ENCODE peak calls at places on chromosomes 12 and 14, in four cellular contexts. W is hepatocyte, Y is GM23338, K is neural progenitor cell. V is an unnamed sample.

GRCh38 chr12:70006619-70006973 is 181.6 kb downstream of the MYRFL start:
- DNase-seq in W (no peak), Y (no peak), K (no peak), V (no peak)

GRCh38 chr14:54739514-54739913 is 163.1 kb downstream of the GCH1 start:
- DNase-seq in W (no peak), Y (no peak), K (no peak), V (no peak)

GRCh38 chr12:117986705-117987469 is 18.1 kb upstream of the KSR2 start:
- DNase-seq in W (no peak), Y (no peak), K (no peak), V (peak)

GRCh38 chr12:9091933-9092598 is 23.7 kb downstream of the A2M start:
- DNase-seq in W (no peak), Y (no peak), K (no peak), V (no peak)

GRCh38 chr14:101442451-101442850 is 118.8 kb upstream of the DIO3 start:
- DNase-seq in W (no peak), Y (no peak), K (no peak), V (peak)

GRCh38 chr12:49580572-49581535 is 12.9 kb upstream of the MCRS1 start:
- DNase-seq in W (peak), Y (peak), K (peak), V (peak)

GRCh38 chr12:93080452-93080851 is 151.4 kb upstream of the EEA1 start:
- DNase-seq in W (no peak), Y (peak), K (no peak), V (no peak)

GRCh38 chr12:52151859-52152783 is 39.7 kb downstream of the KRT80 start:
- DNase-seq in W (peak), Y (peak), K (peak), V (no peak)

GRCh38 chr12:89084751-89085150 is 267.6 kb downstream of the DUSP6 start:
- DNase-seq in W (no peak), Y (no peak), K (no peak), V (peak)

GRCh38 chr14:79369359-79370332 is 841.7 kb downstream of the DIO2 start:
- DNase-seq in W (peak), Y (no peak), K (no peak), V (peak)

GRCh38 chr14:51546603-51547258 is 105.0 kb upstream of the FRMD6 start:
- DNase-seq in W (no peak), Y (no peak), K (no peak), V (no peak)

GRCh38 chr14:35858521-35859209 is 32.5 kb downstream of the BRMS1L start:
- DNase-seq in W (no peak), Y (no peak), K (no peak), V (peak)

GRCh38 chr14:90743826-90744225 is 72.4 kb downstream of the TTC7B start:
- DNase-seq in W (no peak), Y (no peak), K (no peak), V (no peak)

GRCh38 chr12:25248137-25248536 is 2.6 kb downstream of the KRAS start:
- DNase-seq in W (no peak), Y (peak), K (peak), V (no peak)

GRCh38 chr14:95274874-95275273 is 44.8 kb downstream of the CLMN start:
- DNase-seq in W (no peak), Y (no peak), K (no peak), V (no peak)

GRCh38 chr12:24901975-24902461 is 46.9 kb downstream of the BCAT1 start:
- DNase-seq in W (no peak), Y (peak), K (peak), V (peak)

GRCh38 chr14:88479574-88479987 is 75.2 kb downstream of the PTPN21 start:
- DNase-seq in W (no peak), Y (no peak), K (no peak), V (no peak)

GRCh38 chr14:97251423-97252155 is 454.4 kb downstream of the VRK1 start:
- DNase-seq in W (no peak), Y (peak), K (peak), V (peak)

GRCh38 chr14:104554608-104555401 is 24.8 kb upstream of the C14orf180 start:
- DNase-seq in W (peak), Y (no peak), K (no peak), V (no peak)

GRCh38 chr14:104551851-104552737 is 27.5 kb upstream of the C14orf180 start:
- DNase-seq in W (no peak), Y (no peak), K (no peak), V (no peak)

GRCh38 chr14:104552738-104553125 is 26.8 kb upstream of the C14orf180 start:
- DNase-seq in W (no peak), Y (no peak), K (no peak), V (no peak)

GRCh38 chr14:104554088-104554607 is 25.4 kb upstream of the C14orf180 start:
- DNase-seq in W (no peak), Y (no peak), K (no peak), V (no peak)

GRCh38 chr14:104553166-104554087 is 26.1 kb upstream of the C14orf180 start:
- DNase-seq in W (no peak), Y (no peak), K (no peak), V (no peak)
- TF ChIP-seq EZH2 in W (no peak), Y (no peak), K (no peak), V (no peak)

GRCh38 chr12:87509233-87509820 is 519.9 kb downstream of the C12orf50 start:
- DNase-seq in W (peak), Y (peak), K (no peak), V (peak)

GRCh38 chr12:87511371-87511770 is 517.8 kb downstream of the C12orf50 start:
- DNase-seq in W (no peak), Y (no peak), K (no peak), V (peak)
- TF ChIP-seq CTCF in W (no peak), Y (no peak), K (no peak), V (no peak)

GRCh38 chr12:50619610-50619958 is 114.8 kb downstream of the DIP2B start:
- DNase-seq in W (no peak), Y (no peak), K (no peak), V (no peak)

GRCh38 chr12:50618864-50619609 is 114.3 kb downstream of the DIP2B start:
- DNase-seq in W (peak), Y (no peak), K (no peak), V (peak)

GRCh38 chr12:50620975-50621360 is 116.2 kb downstream of the DIP2B start:
- DNase-seq in W (no peak), Y (no peak), K (no peak), V (no peak)

GRCh38 chr12:50621435-50622304 is 116.9 kb downstream of the DIP2B start:
- DNase-seq in W (no peak), Y (peak), K (peak), V (peak)

DNA sequence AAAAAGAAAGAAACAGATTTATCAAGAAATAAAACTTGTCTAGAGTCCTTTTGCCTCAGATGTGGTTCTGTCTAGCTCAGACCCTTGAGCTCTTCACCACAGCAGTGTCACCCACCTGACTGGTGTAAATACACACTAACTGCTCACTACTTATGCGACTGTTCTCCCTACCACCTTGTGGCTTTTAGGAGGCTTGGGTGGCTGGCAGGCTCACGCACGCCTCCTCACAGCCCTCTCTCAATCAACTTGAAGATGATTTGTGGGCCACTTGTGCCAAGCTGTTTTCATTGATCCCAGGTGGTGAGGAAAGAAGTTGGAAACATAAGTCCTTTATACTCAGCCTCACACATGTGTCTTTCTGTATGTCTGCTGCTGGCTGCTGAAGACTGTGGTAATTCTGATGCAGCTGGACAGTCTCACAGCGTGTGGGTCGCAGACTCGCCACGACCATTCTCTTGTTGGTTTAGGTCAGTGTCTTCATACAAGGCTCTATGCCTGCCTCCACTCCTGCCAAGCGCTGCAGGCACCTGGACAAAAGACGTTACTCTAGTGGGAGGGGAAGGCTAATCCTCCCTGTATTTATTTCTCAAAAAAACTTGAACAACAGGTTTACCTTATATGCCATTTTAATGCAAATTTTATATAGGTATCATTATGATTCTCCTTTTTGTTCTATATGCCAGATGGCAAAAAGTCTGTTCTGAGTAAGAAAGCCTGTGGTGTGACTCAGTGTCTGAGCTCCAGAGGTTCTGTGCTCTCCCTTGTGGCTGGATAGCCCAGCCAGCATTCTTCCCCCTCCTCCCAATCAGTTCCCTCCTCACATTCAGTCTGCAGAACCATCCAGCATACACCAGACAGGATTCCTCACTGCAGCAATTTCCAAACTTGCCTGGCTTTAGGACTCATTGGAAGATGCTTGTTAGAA is 115.5 kb downstream of the DIP2B start:
- DNase-seq in W (peak), Y (peak), K (peak), V (peak)
- H3K4me2 ChIP-seq in W (peak), Y (peak), K (peak), V (peak)

DNA sequence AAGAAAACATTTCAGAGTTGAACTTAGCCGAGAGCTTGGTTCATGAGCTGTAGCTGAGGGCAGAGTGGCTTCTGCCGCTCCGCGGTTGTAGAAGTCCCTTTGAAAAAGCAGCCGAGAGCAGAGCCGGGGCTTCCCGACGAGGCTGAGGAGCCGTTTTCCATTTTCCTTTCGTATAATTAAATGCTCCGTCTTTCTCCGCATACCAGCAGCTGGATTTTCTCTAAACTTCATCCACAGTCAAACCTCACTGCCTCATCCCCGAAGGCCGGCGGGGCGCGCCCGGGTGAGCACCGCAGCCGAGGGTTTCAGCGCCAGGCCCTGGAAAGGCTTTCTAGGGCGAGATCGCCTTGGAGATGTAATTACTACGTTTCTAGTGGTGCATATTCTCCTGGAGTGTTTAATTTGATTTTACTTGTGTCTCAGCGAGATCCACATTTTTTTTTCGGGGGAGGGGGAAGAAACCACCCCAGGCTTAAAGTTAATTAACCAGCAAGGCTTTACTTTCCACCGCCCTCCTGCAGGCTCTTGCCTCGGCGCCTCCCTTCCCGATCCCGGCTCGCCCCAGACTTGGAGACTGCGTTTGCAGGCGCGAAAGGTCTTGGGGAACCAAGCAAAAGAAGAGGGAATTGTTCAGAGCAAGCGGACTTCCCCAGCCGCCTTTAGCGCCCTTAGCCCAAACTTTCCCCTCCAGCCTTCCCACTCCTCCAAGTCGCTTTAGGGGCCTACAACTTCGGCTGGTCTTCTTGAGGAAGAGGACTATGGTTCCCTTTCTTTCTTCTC is 2.9 kb upstream of the HOXC13 start:
- DNase-seq in W (no peak), Y (peak), K (no peak), V (no peak)
- TF ChIP-seq EZH2 in W (peak), Y (peak), K (peak), V (peak)

GRCh38 chr12:68178184-68178583 is 18.6 kb upstream of the IFNG start:
- DNase-seq in W (no peak), Y (no peak), K (no peak), V (no peak)

GRCh38 chr12:68178774-68179439 is 19.4 kb upstream of the IFNG start:
- DNase-seq in W (no peak), Y (no peak), K (no peak), V (no peak)

GRCh38 chr12:68177562-68177961 is 18.0 kb upstream of the IFNG start:
- DNase-seq in W (no peak), Y (no peak), K (peak), V (no peak)

GRCh38 chr12:68185598-68185997 is 26.1 kb upstream of the IFNG start:
- DNase-seq in W (no peak), Y (no peak), K (no peak), V (no peak)

GRCh38 chr12:68180792-68181744 is 21.5 kb upstream of the IFNG start:
- DNase-seq in W (peak), Y (no peak), K (no peak), V (peak)
- TF ChIP-seq CTCF in W (no peak), Y (no peak), K (no peak), V (no peak)

DNA sequence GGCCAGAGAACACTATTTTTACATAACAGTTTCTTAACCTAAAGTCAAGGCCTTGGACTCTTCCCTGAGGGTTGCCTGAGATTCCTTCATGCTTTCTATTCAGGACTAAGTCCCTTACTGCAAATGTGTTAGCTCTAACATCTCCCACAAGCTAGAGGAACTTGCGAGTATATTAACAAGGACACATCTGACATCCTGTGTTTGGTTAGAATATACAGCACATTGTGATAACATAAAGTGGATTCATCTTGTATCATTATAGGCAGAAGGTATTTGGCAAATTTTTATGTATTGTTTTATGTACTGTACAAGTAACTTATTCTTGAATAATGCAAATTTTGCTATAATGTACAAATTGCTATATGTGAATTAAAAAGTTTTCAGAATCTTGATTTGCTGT is 45.5 kb downstream of the SH2B3 start:
- DNase-seq in W (no peak), Y (no peak), K (no peak), V (no peak)
- H3K4me2 ChIP-seq in W (no peak), Y (no peak), K (no peak), V (no peak)

GRCh38 chr12:114669501-114670256 is 14.3 kb downstream of the TBX3 start:
- DNase-seq in W (peak), Y (peak), K (peak), V (no peak)
- TF ChIP-seq EZH2 in W (no peak), Y (peak), K (peak), V (peak)

GRCh38 chr12:10612954-10613333 is 465 bp downstream of the MAGOHB start:
- DNase-seq in W (peak), Y (peak), K (peak), V (no peak)

GRCh38 chr12:10613334-10614055 is at the start of gene MAGOHB:
- DNase-seq in W (peak), Y (peak), K (peak), V (peak)

GRCh38 chr12:10612110-10612509 is 1.3 kb downstream of the MAGOHB start:
- DNase-seq in W (no peak), Y (no peak), K (no peak), V (no peak)

GRCh38 chr12:10610188-10610587 is 3.2 kb downstream of the MAGOHB start:
- DNase-seq in W (no peak), Y (no peak), K (no peak), V (no peak)

DNA sequence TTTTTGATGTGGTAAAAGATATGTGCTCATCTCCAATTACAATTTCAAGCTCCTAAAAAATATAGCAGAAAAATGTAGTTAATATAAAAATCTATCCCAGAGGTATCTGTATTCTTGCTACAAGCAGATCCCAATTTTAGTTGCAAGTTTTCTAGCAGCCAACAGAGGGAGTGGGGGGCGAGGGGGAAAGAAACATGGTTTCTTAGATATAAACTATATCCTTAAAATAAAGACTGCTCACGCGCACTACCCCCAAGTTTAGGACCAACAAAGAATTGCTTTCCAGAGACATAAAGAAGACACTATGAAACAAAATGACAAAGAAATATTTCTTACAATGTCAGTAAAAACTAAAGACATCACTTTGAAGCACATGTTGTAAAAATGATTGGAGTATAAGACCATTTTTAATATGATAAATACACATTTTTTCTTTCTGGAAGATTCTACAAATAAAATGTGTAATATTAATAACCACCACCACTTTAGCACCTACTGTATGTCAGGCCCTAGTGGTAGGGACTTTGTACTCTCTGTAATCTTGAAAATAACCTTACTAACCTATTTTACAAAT is 5.4 kb downstream of the MAGOHB start:
- DNase-seq in W (no peak), Y (peak), K (no peak), V (no peak)
- TF ChIP-seq CTCF in W (peak), Y (peak), K (peak), V (peak)

GRCh38 chr12:76708291-76708690 is 55.6 kb upstream of the ZDHHC17 start:
- DNase-seq in W (no peak), Y (no peak), K (no peak), V (no peak)

GRCh38 chr12:76706099-76706498 is 57.8 kb upstream of the ZDHHC17 start:
- DNase-seq in W (no peak), Y (no peak), K (no peak), V (peak)

GRCh38 chr12:76704693-76705092 is 59.2 kb upstream of the ZDHHC17 start:
- DNase-seq in W (no peak), Y (no peak), K (no peak), V (no peak)

GRCh38 chr12:76711241-76711640 is 52.7 kb upstream of the ZDHHC17 start:
- DNase-seq in W (no peak), Y (no peak), K (no peak), V (no peak)

GRCh38 chr12:76706761-76707160 is 57.2 kb upstream of the ZDHHC17 start:
- DNase-seq in W (no peak), Y (no peak), K (no peak), V (peak)
- H3K4me2 ChIP-seq in W (no peak), Y (no peak), K (no peak), V (no peak)

DNA sequence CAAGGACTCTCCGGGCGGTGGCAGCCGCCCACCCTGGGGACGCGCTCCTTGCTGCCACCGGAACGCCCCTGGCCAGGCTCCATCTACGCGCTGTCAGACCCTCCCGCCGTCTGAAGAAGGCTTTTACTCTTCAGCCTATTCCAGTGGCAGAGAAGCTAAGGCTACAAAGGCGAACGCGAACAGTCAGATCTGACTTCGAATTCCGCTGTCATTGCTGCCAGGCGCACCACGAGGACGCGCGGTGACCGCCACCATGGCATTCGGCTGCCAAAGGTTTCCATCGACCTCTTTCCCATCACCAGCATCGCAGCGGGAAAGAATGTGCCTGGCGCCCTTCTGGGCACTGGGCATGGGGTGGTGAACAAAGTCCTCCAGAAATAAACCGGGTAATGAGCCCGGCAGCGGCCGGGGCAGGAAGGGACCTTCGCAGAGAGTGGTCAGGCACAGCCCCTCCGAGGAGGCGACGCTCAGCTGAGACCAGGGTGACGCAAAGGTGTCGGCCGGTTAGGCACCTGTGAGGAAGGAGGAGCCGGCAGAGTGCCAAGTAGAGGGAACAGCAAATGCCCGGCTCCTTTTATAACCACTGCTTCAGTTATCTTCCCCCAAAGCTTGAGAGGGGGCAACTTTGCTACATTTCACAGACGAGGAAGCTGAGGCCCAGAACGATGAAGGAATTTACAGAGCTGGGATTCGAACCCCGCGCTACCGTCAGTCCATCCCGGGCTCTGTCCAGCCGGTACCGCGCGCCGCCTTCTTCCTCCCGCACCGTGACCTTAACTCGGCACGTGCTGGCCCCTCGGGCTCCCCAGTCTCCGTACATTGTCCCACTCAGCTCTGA is 1.9 kb upstream of the RFX4 start:
- DNase-seq in W (no peak), Y (peak), K (peak), V (no peak)
- TF ChIP-seq EZH2 in W (peak), Y (peak), K (peak), V (peak)

V was measured in astrocyte.